ENCODE peak calls at places on chromosome 16, in seven cellular contexts. U, T, L, G, W, Z and C are unnamed samples.

GRCh38 chr16:26316683-26317464 is 625.1 kb downstream of the HS3ST4 start:
- DNase-seq in T (no peak), L (no peak), G (no peak), U (peak; percentile 23), W (no peak), Z (no peak), C (no peak)

GRCh38 chr16:23863511-23864422 is 28.0 kb downstream of the PRKCB start:
- DNase-seq in G (peak; percentile 77), L (peak; percentile 42), W (no peak), T (peak; percentile 56), U (no peak), Z (no peak), C (no peak)

GRCh38 chr16:24906199-24906808 is 60.5 kb downstream of the SLC5A11 start:
- DNase-seq in T (no peak), Z (no peak), U (no peak), G (peak; percentile 6), L (peak; percentile 40), W (peak; percentile 18), C (peak; percentile 26)

GRCh38 chr16:71610936-71611871 is 14.8 kb upstream of the MARVELD3 start:
- DNase-seq in U (peak; percentile 91), T (peak; percentile 85), L (peak; percentile 85), W (peak; percentile 63), G (peak; percentile 71), Z (no peak), C (peak; percentile 20)

GRCh38 chr16:75250089-75250808 is 1.2 kb downstream of the BCAR1 start:
- DNase-seq in Z (no peak), T (no peak), G (no peak), U (no peak), W (no peak), L (no peak), C (no peak)

GRCh38 chr16:525520-526180 is 1.9 kb upstream of the CAPN15 start:
- DNase-seq in G (no peak), Z (peak; percentile 29), L (peak; percentile 70), U (no peak), T (peak; percentile 67), W (peak; percentile 95), C (peak; percentile 82)

GRCh38 chr16:64397945-64398508 is 723.8 kb downstream of the CDH11 start:
- DNase-seq in U (no peak), L (no peak), Z (no peak), W (no peak), G (no peak), T (no peak), C (no peak)

GRCh38 chr16:84584678-84585077 is 33.2 kb downstream of the COTL1 start:
- DNase-seq in Z (no peak), W (no peak), U (no peak), T (no peak), L (no peak), G (no peak), C (no peak)

GRCh38 chr16:47779201-47780016 is 318.3 kb downstream of the PHKB start:
- DNase-seq in G (peak; percentile 57), T (peak; percentile 34), Z (no peak), L (peak; percentile 28), W (no peak), U (no peak), C (peak; percentile 15)

GRCh38 chr16:89557230-89557935 is 3.1 kb upstream of the RPL13 start:
- DNase-seq in Z (no peak), G (peak; percentile 44), L (peak; percentile 85), U (peak; percentile 98), W (peak; percentile 82), T (peak; percentile 84), C (peak; percentile 61)

GRCh38 chr16:27748868-27749546 is 199.1 kb downstream of the KATNIP start:
- DNase-seq in G (peak; percentile 32), Z (peak; percentile 38), U (no peak), T (peak; percentile 66), L (peak; percentile 72), W (peak; percentile 78), C (peak; percentile 88)

GRCh38 chr16:5502467-5502869 is 404.9 kb upstream of the EEF2KMT start:
- DNase-seq in W (no peak), U (peak; percentile 32), L (peak; percentile 27), T (no peak), Z (no peak), G (no peak), C (no peak)
- TF ChIP-seq CTCF in W (no peak), U (peak; percentile 72), L (no peak), T (peak; percentile 33), Z (no peak), G (peak; percentile 35), C (no peak)

GRCh38 chr16:67562918-67563707 is 787 bp downstream of the CTCF start:
- DNase-seq in U (peak; percentile 55), L (peak; percentile 58), Z (no peak), W (peak; percentile 57), T (no peak), G (peak; percentile 66), C (peak; percentile 54)
- TF ChIP-seq CTCF in U (no peak), L (peak; percentile 27), Z (no peak), W (no peak), T (peak; percentile 37), G (peak; percentile 19), C (no peak)

GRCh38 chr16:83418565-83418964 is 389.2 kb upstream of the HSBP1 start:
- DNase-seq in L (no peak), G (no peak), U (no peak), W (no peak), T (no peak), Z (no peak), C (no peak)
- TF ChIP-seq CTCF in L (no peak), G (no peak), U (no peak), W (peak; percentile 9), T (no peak), Z (no peak), C (no peak)

DNA sequence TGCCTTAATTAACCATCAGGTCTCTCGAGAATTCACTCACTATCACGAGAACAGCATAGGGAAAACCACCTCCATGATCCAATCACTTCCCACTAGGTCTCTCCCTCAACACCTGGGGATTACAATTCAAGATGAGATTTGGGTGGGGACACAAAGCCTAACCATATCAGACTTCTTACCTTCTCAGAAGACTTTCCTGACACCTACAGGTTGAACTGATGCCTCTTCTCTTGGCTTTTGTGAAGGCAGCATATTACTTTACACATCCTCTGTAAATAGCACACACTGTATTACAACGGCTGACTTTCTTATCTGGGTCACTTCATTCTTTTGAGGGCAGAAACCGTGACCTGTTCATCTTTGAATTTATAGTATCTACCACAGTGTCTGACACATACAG is 23.6 kb downstream of the BMERB1 start:
- DNase-seq in U (no peak), T (no peak), G (no peak), L (no peak), Z (no peak), W (peak; percentile 32), C (no peak)
- TF ChIP-seq CTCF in U (no peak), T (no peak), G (no peak), L (no peak), Z (no peak), W (no peak), C (no peak)

GRCh38 chr16:56744996-56745640 is 15.2 kb downstream of the NUP93 start:
- DNase-seq in L (no peak), Z (no peak), G (no peak), W (no peak), U (no peak), T (no peak), C (no peak)

GRCh38 chr16:56747486-56748045 is 17.6 kb downstream of the NUP93 start:
- DNase-seq in T (no peak), U (no peak), G (no peak), W (no peak), L (no peak), Z (no peak), C (peak; percentile 19)

GRCh38 chr16:56741399-56741798 is 11.5 kb downstream of the NUP93 start:
- DNase-seq in Z (no peak), T (no peak), W (no peak), L (no peak), U (no peak), G (no peak), C (no peak)

GRCh38 chr16:56742030-56742984 is 12.4 kb downstream of the NUP93 start:
- DNase-seq in U (no peak), W (peak; percentile 83), L (no peak), G (no peak), T (no peak), Z (peak; percentile 40), C (peak; percentile 78)

DNA sequence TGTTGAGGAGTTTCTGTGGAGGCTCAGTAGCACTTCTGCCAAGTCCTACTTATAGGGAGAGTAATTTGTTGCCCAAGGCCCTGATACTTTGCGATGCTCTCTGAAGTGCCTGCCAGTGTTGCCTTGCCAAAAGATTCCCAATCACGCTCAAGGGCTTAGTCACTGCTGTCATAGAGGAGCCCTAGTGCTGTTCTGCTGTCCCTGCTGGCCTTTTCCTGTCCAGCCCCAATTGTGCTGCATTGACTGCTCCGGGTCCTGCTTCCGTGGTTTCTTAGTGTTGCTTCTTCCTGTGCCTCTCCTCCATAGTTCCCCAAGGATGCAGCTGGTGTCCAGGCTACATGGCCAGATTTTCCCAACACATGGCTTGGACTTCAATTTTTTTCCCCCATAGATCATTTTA is 13.9 kb downstream of the NUP93 start:
- DNase-seq in Z (no peak), G (no peak), T (no peak), L (no peak), U (no peak), W (peak; percentile 38), C (peak; percentile 83)
- TF ChIP-seq CTCF in Z (no peak), G (no peak), T (no peak), L (no peak), U (no peak), W (peak; percentile 19), C (peak; percentile 24)

GRCh38 chr16:12881182-12881581 is 20.2 kb upstream of the SHISA9 start:
- DNase-seq in Z (no peak), W (no peak), L (no peak), U (no peak), T (no peak), G (no peak), C (no peak)
- TF ChIP-seq CTCF in Z (no peak), W (no peak), L (no peak), U (no peak), T (no peak), G (no peak), C (no peak)

GRCh38 chr16:21950782-21951521 is 2.2 kb upstream of the UQCRC2 start:
- DNase-seq in U (no peak), Z (no peak), T (peak; percentile 26), L (peak; percentile 31), W (peak; percentile 55), G (peak; percentile 14), C (peak; percentile 25)
- TF ChIP-seq CTCF in U (peak; percentile 50), Z (peak; percentile 39), T (peak; percentile 65), L (peak; percentile 49), W (peak; percentile 60), G (peak; percentile 55), C (peak; percentile 52)

DNA sequence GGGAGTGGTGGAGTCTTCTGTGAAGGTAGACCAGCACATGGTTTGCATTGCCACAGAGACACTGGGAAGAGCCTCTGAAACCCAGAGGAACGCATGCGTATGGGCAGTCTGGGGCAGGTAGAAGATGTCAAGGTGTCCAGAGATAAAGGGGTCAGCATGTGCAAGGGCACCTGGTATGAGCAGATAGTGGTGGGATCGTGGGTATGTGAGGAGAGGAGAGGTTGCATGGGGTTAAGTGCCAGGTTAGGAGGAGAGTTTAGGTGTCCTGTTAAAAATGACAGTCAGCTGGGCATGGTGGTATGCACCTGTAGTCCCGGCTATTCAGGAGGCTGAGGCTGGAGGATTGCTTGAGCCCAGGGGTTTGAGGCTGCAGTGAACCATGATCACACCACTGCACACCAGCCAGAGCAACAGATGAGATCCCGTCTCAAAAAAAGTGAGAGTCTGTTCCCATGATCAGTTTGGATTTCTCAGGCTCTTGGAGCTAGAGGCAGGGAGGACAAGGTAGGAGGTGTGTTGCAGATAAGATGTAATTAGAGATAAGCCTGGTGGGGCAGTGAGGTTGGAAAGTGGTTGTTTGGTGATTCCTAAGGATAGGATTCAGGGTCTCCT is 3.0 kb downstream of the PYCARD start:
- DNase-seq in Z (no peak), G (no peak), L (no peak), W (no peak), T (no peak), U (no peak), C (no peak)
- TF ChIP-seq CTCF in Z (no peak), G (no peak), L (no peak), W (no peak), T (no peak), U (no peak), C (no peak)